ENCODE peak calls at places on chromosomes 4 and X, in eight cellular contexts. W, A, T, E, O, C, Q and Y are unnamed samples.

GRCh38 chrX:71870337-71871098 is 40.1 kb upstream of the NHSL2 start:
- DNase-seq in T (no peak), Q (peak), C (peak), E (no peak), O (no peak), W (no peak), A (peak), Y (no peak)

GRCh38 chr4:177339794-177340374 is 30.2 kb downstream of the NEIL3 start:
- DNase-seq in C (peak), T (peak), O (peak), A (peak), Q (peak), W (peak), E (peak), Y (peak)

GRCh38 chr4:67988986-67989385 is 25.7 kb upstream of the TMPRSS11A start:
- DNase-seq in O (no peak), C (peak), E (peak), A (peak), T (peak), W (no peak), Q (no peak), Y (no peak)

GRCh38 chr4:106698621-106699195 is 330.1 kb upstream of the GIMD1 start:
- DNase-seq in E (no peak), W (no peak), A (no peak), Q (no peak), C (no peak), T (no peak), O (no peak), Y (no peak)

GRCh38 chrX:42754129-42754528 is 23.8 kb downstream of the PPP1R2C start:
- DNase-seq in E (no peak), A (no peak), T (no peak), C (no peak), O (no peak), Q (no peak), W (no peak), Y (no peak)

GRCh38 chr4:106676173-106676921 is 307.8 kb upstream of the GIMD1 start:
- DNase-seq in Q (no peak), T (no peak), W (no peak), C (no peak), A (peak), O (peak), E (peak), Y (peak)

GRCh38 chr4:166994686-166995085 is 239.6 kb downstream of the SPOCK3 start:
- DNase-seq in C (no peak), A (no peak), O (no peak), W (no peak), E (no peak), T (no peak), Q (no peak), Y (no peak)

GRCh38 chr4:145939241-145939640 is 618 bp upstream of the ZNF827 start:
- DNase-seq in A (peak), C (peak), O (no peak), E (no peak), W (no peak), Q (peak), T (peak), Y (peak)